ENCODE peak calls at places on chromosome 6, in nine cellular contexts. G, V, P, F, J, E, A, U and X are unnamed samples.

GRCh38 chr6:26205625-26206574 is 118.7 kb downstream of the HFE start:
- DNase-seq in G (no peak), V (peak), P (peak), F (no peak), J (no peak), E (no peak), A (peak), U (no peak), X (no peak)

GRCh38 chr6:169252805-169253189 is 849 bp downstream of the THBS2 start:
- DNase-seq in G (no peak), V (no peak), P (no peak), F (no peak), J (no peak), E (no peak), A (no peak), U (no peak), X (no peak)

GRCh38 chr6:154319231-154319858 is 37.3 kb downstream of the IPCEF1 start:
- DNase-seq in G (no peak), V (no peak), P (no peak), F (no peak), J (no peak), E (no peak), A (peak), U (no peak), X (no peak)

GRCh38 chr6:109695468-109695867 is 4.4 kb downstream of the FIG4 start:
- DNase-seq in G (no peak), V (no peak), P (no peak), F (no peak), J (no peak), E (no peak), A (no peak), U (no peak), X (no peak)

GRCh38 chr6:2563635-2564034 is 187.1 kb downstream of the MYLK4 start:
- DNase-seq in G (no peak), V (no peak), P (no peak), F (no peak), J (no peak), E (no peak), A (peak), U (peak), X (no peak)

GRCh38 chr6:147837540-147837939 is 329.1 kb downstream of the SAMD5 start:
- DNase-seq in G (no peak), V (no peak), P (no peak), F (no peak), J (no peak), E (no peak), A (no peak), U (no peak), X (no peak)

GRCh38 chr6:35190306-35190705 is 23.4 kb upstream of the SCUBE3 start:
- DNase-seq in G (no peak), V (no peak), P (no peak), F (no peak), J (no peak), E (no peak), A (no peak), U (no peak), X (no peak)

GRCh38 chr6:111564482-111564945 is 41.2 kb downstream of the TRAF3IP2 start:
- DNase-seq in G (no peak), V (no peak), P (no peak), F (peak), J (peak), E (no peak), A (peak), U (no peak), X (peak)

GRCh38 chr6:35919085-35919826 is 1.6 kb downstream of the SRPK1 start:
- DNase-seq in G (no peak), V (no peak), P (no peak), F (no peak), J (no peak), E (no peak), A (peak), U (no peak), X (peak)

GRCh38 chr6:157528931-157529653 is 148.1 kb downstream of the ZDHHC14 start:
- DNase-seq in G (no peak), V (no peak), P (no peak), F (no peak), J (no peak), E (no peak), A (no peak), U (no peak), X (no peak)

GRCh38 chr6:112249489-112249888 is 4.9 kb downstream of the LAMA4 start:
- DNase-seq in G (no peak), V (no peak), P (no peak), F (no peak), J (no peak), E (no peak), A (peak), U (no peak), X (no peak)

GRCh38 chr6:44696099-44696498 is 308.6 kb downstream of the CDC5L start:
- DNase-seq in G (no peak), V (no peak), P (no peak), F (no peak), J (no peak), E (no peak), A (peak), U (no peak), X (no peak)
- TF ChIP-seq POLR2A in G (no peak), V (no peak), P (no peak), F (no peak), J (no peak), E (no peak), A (no peak), U (no peak), X (no peak)

DNA sequence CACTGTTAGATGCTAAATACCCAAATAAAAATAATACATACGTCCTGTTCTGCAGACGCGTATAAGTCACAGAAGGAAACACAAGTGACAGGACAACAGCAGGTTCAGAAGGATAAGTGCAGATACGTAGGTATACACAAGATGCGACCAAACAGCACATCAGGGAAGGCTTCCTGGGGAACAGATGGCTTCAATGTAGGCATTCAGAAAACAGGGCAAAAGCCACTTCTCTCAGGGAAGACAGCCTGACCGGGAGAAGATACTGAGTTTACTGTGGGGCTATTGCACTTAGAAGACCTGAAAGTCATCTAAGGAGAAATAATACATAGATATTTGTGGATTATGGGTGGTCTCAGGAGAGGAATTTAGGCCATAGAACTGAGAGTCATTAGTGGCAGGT is 1.9 kb downstream of the HLA-DPA1 start:
- DNase-seq in G (no peak), V (no peak), P (no peak), F (no peak), J (no peak), E (no peak), A (no peak), U (no peak), X (no peak)
- TF ChIP-seq POLR2A in G (no peak), V (no peak), P (no peak), F (no peak), J (no peak), E (no peak), A (no peak), U (peak), X (no peak)

GRCh38 chr6:8652710-8653109 is 217.4 kb upstream of the SLC35B3 start:
- DNase-seq in G (no peak), V (no peak), P (no peak), F (no peak), J (no peak), E (no peak), A (no peak), U (no peak), X (no peak)
- TF ChIP-seq POLR2A in G (no peak), V (no peak), P (no peak), F (no peak), J (no peak), E (no peak), A (no peak), U (no peak), X (no peak)

GRCh38 chr6:4128748-4129147 is 6.6 kb downstream of the ECI2 start:
- DNase-seq in G (no peak), V (no peak), P (no peak), F (no peak), J (no peak), E (no peak), A (peak), U (no peak), X (no peak)

GRCh38 chr6:4125933-4126864 is 9.2 kb downstream of the ECI2 start:
- DNase-seq in G (no peak), V (peak), P (no peak), F (no peak), J (peak), E (no peak), A (peak), U (no peak), X (peak)

GRCh38 chr6:4128072-4128471 is 7.3 kb downstream of the ECI2 start:
- DNase-seq in G (no peak), V (no peak), P (no peak), F (no peak), J (no peak), E (no peak), A (no peak), U (no peak), X (no peak)

GRCh38 chr6:4124361-4124760 is 11.0 kb downstream of the ECI2 start:
- DNase-seq in G (no peak), V (no peak), P (no peak), F (no peak), J (no peak), E (no peak), A (no peak), U (no peak), X (no peak)

GRCh38 chr6:4125500-4125899 is 9.9 kb downstream of the ECI2 start:
- DNase-seq in G (no peak), V (no peak), P (no peak), F (no peak), J (no peak), E (no peak), A (peak), U (no peak), X (no peak)
- TF ChIP-seq POLR2A in G (no peak), V (no peak), P (no peak), F (no peak), J (no peak), E (no peak), A (no peak), U (no peak), X (no peak)

DNA sequence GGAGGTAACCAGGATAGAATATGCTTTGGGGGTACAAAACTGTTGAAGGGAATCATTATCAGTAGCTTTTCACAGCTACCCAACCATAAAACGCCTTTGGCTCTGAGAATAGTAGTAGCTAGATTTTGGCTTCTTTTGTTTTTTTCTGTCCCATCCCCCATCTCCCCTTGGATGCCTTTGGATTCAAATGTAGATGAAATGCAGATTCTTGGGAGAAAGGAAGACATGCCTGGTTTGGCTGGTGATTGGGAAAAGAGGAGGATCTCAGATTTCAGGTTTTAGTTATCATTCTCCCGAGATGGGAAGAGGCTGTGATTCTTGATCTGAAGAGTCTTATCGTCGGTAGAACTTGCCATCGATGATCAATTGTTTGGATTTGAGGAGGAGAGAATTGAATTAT is 3.5 kb upstream of the CDYL start:
- DNase-seq in G (no peak), V (no peak), P (no peak), F (no peak), J (no peak), E (no peak), A (no peak), U (no peak), X (no peak)
- TF ChIP-seq POLR2A in G (no peak), V (no peak), P (no peak), F (no peak), J (no peak), E (no peak), A (no peak), U (no peak), X (no peak)

GRCh38 chr6:33788694-33789549 is at the start of gene LEMD2:
- DNase-seq in G (peak), V (peak), P (peak), F (peak), J (peak), E (peak), A (peak), U (peak), X (peak)
- TF ChIP-seq POLR2A in G (peak), V (peak), P (peak), F (peak), J (peak), E (peak), A (peak), U (peak), X (peak)

DNA sequence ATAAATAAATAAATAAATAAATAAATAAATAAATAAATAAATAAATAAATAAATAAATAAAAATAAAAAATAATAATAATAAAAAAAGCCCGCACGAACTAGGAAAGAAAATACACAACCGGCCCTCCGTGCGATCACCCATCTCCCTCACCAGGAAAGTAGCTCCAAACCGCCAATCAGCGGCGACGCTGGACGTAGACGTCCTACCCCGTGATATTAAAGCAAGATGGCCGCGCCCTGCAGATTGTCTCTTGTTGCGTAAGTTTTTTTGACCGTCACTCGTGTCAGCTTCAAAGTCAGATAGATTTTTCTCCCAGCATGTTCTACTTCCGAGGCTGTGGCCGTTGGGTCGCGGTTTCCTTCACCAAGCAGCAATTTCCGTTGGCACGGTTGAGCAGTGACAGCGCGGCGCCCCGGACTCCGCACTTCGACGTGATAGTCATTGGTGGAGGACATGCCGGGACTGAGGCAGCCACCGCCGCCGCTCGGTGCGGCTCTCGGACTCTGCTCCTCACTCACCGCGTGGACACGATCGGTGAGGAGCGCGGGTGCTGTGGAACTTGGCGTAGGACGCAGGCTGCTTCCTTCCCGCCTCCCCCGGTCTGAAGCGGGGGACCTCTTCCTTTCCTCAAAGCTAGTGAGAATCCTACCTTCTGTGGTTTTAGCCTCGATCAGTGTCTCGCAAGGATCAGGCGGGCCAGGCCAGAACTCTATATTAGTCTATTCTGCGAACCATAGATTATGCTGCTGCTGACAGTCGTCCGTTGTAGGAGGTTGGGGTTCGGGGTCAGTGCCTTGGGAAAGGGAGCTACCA is at the start of gene MTO1:
- DNase-seq in G (peak), V (peak), P (peak), F (peak), J (peak), E (peak), A (peak), U (peak), X (peak)
- TF ChIP-seq POLR2A in G (peak), V (peak), P (peak), F (peak), J (peak), E (peak), A (peak), U (peak), X (peak)